ENCODE peak calls at places on chromosomes 6 and 20, in eight cellular contexts. O is esophagus muscularis mucosa, W is A549, R is HCT116, V is lower leg skin, Q is heart left ventricle, T is breast epithelium, G is ovary. C is an unnamed sample.

GRCh38 chr6:159451051-159451450 is 242.0 kb downstream of the SOD2 start:
- DNase-seq in O (no peak), W (no peak), R (no peak), V (no peak), Q (no peak), T (no peak), G (no peak), C (no peak)

GRCh38 chr6:2103644-2104523 is 141.5 kb downstream of the GMDS start:
- DNase-seq in O (no peak), W (peak), R (peak), V (no peak), Q (no peak), T (no peak), G (no peak), C (peak)

GRCh38 chr6:44057931-44058616 is 69.2 kb downstream of the MRPL14 start:
- DNase-seq in O (no peak), W (no peak), R (no peak), V (no peak), Q (no peak), T (no peak), G (no peak), C (no peak)

GRCh38 chr6:85747093-85747492 is 104.4 kb upstream of the SYNCRIP start:
- DNase-seq in O (no peak), W (no peak), R (no peak), V (no peak), Q (no peak), T (no peak), G (no peak), C (no peak)

GRCh38 chr6:37717836-37718251 is 20.2 kb upstream of the MDGA1 start:
- DNase-seq in O (no peak), W (peak), R (no peak), V (no peak), Q (no peak), T (no peak), G (no peak), C (no peak)

GRCh38 chr20:62201173-62202082 is 18.6 kb downstream of the MTG2 start:
- DNase-seq in O (no peak), W (no peak), R (no peak), V (no peak), Q (peak), T (no peak), G (no peak), C (no peak)

GRCh38 chr6:14210663-14211595 is 93.4 kb downstream of the CD83 start:
- DNase-seq in O (peak), W (peak), R (peak), V (peak), Q (peak), T (peak), G (peak), C (peak)

GRCh38 chr6:75275067-75275466 is 9.5 kb downstream of the TMEM30A start:
- DNase-seq in O (no peak), W (peak), R (no peak), V (no peak), Q (no peak), T (no peak), G (no peak), C (no peak)

GRCh38 chr20:4864292-4864691 is 137.0 kb downstream of the SLC23A2 start:
- DNase-seq in O (no peak), W (peak), R (no peak), V (no peak), Q (no peak), T (no peak), G (no peak), C (no peak)

GRCh38 chr6:30156262-30156599 is 4.8 kb downstream of the TRIM10 start:
- DNase-seq in O (peak), W (peak), R (peak), V (no peak), Q (peak), T (no peak), G (no peak), C (no peak)

GRCh38 chr6:10393544-10394225 is 21.2 kb downstream of the TFAP2A start:
- DNase-seq in O (no peak), W (no peak), R (no peak), V (no peak), Q (no peak), T (no peak), G (no peak), C (no peak)

GRCh38 chr6:110282412-110282811 is 75.7 kb downstream of the METTL24 start:
- DNase-seq in O (no peak), W (no peak), R (no peak), V (no peak), Q (no peak), T (no peak), G (no peak), C (no peak)

GRCh38 chr6:96015791-96016776 is at the start of gene FUT9:
- DNase-seq in O (no peak), W (no peak), R (no peak), V (no peak), Q (peak), T (no peak), G (no peak), C (no peak)

GRCh38 chr6:56643379-56644089 is 845 bp upstream of the DST start:
- DNase-seq in O (no peak), W (no peak), R (no peak), V (no peak), Q (no peak), T (no peak), G (no peak), C (no peak)

GRCh38 chr20:13458860-13459451 is 179.8 kb downstream of the TASP1 start:
- DNase-seq in O (no peak), W (peak), R (peak), V (no peak), Q (no peak), T (no peak), G (no peak), C (peak)

GRCh38 chr6:126091507-126091906 is 105.2 kb downstream of the TRMT11 start:
- DNase-seq in O (peak), W (no peak), R (no peak), V (no peak), Q (no peak), T (no peak), G (no peak), C (no peak)

GRCh38 chr20:24723953-24724352 is 225.1 kb upstream of the CST7 start:
- DNase-seq in O (peak), W (no peak), R (no peak), V (peak), Q (no peak), T (no peak), G (no peak), C (no peak)

GRCh38 chr6:10369896-10370295 is 45.0 kb downstream of the TFAP2A start:
- DNase-seq in O (no peak), W (peak), R (no peak), V (no peak), Q (no peak), T (no peak), G (no peak), C (no peak)

GRCh38 chr6:130964289-130964688 is 98.8 kb downstream of the EPB41L2 start:
- DNase-seq in O (no peak), W (no peak), R (no peak), V (no peak), Q (no peak), T (no peak), G (no peak), C (no peak)

GRCh38 chr6:13432526-13433218 is 54.7 kb downstream of the GFOD1 start:
- DNase-seq in O (no peak), W (no peak), R (no peak), V (no peak), Q (no peak), T (no peak), G (no peak), C (no peak)

GRCh38 chr20:53934421-53935352 is 135.7 kb downstream of the BCAS1 start:
- DNase-seq in O (no peak), W (peak), R (no peak), V (no peak), Q (peak), T (no peak), G (peak), C (peak)

GRCh38 chr6:112203577-112204349 is 50.6 kb downstream of the LAMA4 start:
- DNase-seq in O (no peak), W (peak), R (peak), V (no peak), Q (no peak), T (no peak), G (no peak), C (no peak)

GRCh38 chr6:163608060-163608752 is 193.7 kb downstream of the QKI start:
- DNase-seq in O (no peak), W (no peak), R (no peak), V (peak), Q (no peak), T (no peak), G (no peak), C (no peak)

GRCh38 chr20:10645205-10645570 is 28.6 kb downstream of the JAG1 start:
- DNase-seq in O (no peak), W (no peak), R (no peak), V (no peak), Q (no peak), T (no peak), G (no peak), C (no peak)

GRCh38 chr20:58659841-58660240 is 8.8 kb downstream of the STX16 start:
- DNase-seq in O (peak), W (no peak), R (no peak), V (no peak), Q (no peak), T (no peak), G (no peak), C (no peak)

GRCh38 chr6:48068326-48069191 is 42.4 kb downstream of the PTCHD4 start:
- DNase-seq in O (no peak), W (no peak), R (no peak), V (no peak), Q (no peak), T (no peak), G (no peak), C (no peak)

GRCh38 chr6:169452117-169452868 is 198.6 kb upstream of the THBS2 start:
- DNase-seq in O (no peak), W (no peak), R (peak), V (peak), Q (peak), T (peak), G (peak), C (no peak)

GRCh38 chr6:118893882-118894424 is at the start of gene ASF1A:
- DNase-seq in O (peak), W (peak), R (peak), V (peak), Q (peak), T (peak), G (peak), C (peak)

GRCh38 chr6:118893095-118893881 is 664 bp upstream of the ASF1A start:
- DNase-seq in O (no peak), W (peak), R (no peak), V (no peak), Q (no peak), T (no peak), G (no peak), C (peak)

GRCh38 chr6:118889163-118889562 is 4.8 kb upstream of the ASF1A start:
- DNase-seq in O (no peak), W (no peak), R (no peak), V (no peak), Q (no peak), T (no peak), G (no peak), C (no peak)

GRCh38 chr6:118892248-118893094 is 1.5 kb upstream of the ASF1A start:
- DNase-seq in O (no peak), W (no peak), R (no peak), V (no peak), Q (no peak), T (no peak), G (no peak), C (peak)

DNA sequence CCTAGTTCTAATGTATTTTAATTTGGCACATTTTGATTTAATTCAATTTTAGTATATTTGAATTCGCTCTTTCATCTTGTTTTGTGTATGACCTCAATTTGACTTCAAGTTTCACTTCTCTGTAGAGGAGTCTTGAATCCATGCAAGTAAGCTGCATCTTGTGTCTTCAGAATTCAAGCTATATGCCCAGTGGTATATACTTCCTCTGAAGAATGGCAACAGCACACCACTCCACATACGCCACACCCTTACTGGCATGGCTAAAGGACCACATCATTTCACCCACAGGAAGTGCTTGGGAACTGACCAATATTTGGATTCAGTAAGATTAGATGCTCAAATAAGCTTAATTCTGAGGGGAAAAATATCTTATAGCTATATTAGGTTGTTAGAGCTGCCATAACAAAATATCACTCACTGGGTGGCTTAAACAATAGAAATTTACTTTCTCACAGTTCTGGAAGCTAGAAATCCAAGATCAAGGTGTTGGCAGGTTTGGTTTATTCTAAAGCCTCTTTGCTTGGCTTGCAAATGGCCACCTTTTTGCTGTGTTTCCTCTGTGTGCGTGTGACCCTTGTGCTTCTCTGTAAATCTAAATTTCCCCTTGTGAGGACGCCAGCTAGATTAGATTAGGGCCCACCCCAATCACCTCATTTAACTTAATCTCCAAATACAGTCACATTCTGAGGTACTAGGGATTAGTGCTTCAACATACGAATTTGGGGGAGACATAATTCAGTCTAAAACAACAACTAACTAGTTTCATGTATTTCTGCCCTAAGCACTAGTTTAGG is 2.8 kb upstream of the ASF1A start:
- DNase-seq in O (no peak), W (no peak), R (no peak), V (no peak), Q (no peak), T (no peak), G (no peak), C (peak)
- TF ChIP-seq POLR2A in O (no peak), W (no peak), R (no peak), V (no peak), Q (no peak), T (no peak), G (no peak), C (no peak)

GRCh38 chr6:99393698-99394531 is at the start of gene COQ3:
- DNase-seq in O (no peak), W (peak), R (peak), V (peak), Q (peak), T (peak), G (peak), C (peak)
- TF ChIP-seq POLR2A in O (no peak), W (peak), R (peak), V (no peak), Q (peak), T (no peak), G (no peak), C (peak)

DNA sequence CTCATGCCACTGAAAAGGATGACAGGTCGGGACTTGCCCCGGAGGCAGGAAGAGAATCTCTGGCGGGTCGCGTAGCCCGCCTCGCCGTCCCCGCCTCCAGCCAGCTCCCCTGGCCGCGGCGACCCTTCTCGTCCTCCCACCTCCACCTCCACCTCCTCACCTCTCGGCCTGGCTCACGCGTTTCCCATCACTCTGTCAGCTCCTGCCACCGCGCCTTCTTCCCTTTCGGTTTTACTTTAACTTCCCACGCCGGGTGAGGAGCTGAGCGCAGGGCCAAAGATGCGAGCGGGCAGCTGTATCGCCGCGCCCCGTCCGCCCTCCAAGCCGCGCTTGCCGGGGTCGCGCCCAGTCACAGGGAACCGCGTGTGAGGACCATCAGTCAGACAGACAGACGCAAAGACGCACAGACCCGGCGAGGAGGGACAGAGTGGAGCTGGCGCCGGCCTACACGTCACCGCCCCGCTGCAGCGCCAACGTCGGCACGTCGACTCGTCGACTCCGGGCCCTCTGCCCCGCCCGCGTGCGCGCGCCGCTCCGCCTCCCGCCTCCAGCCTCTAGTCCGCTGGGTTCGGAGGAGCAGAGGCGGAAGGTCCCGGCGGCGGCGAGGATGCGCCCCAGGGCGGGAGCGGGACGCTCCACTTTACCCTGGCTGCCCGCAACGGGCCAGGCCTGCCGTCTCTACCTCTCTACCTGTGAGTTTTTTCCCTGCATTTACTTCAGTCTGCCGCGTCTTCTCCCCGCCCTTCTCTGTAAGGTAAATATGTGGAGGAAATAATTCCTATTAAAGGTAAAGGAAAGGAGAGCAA is at the start of gene ASCC3:
- DNase-seq in O (peak), W (peak), R (peak), V (peak), Q (peak), T (peak), G (peak), C (peak)
- TF ChIP-seq POLR2A in O (no peak), W (peak), R (peak), V (no peak), Q (peak), T (peak), G (peak), C (peak)

DNA sequence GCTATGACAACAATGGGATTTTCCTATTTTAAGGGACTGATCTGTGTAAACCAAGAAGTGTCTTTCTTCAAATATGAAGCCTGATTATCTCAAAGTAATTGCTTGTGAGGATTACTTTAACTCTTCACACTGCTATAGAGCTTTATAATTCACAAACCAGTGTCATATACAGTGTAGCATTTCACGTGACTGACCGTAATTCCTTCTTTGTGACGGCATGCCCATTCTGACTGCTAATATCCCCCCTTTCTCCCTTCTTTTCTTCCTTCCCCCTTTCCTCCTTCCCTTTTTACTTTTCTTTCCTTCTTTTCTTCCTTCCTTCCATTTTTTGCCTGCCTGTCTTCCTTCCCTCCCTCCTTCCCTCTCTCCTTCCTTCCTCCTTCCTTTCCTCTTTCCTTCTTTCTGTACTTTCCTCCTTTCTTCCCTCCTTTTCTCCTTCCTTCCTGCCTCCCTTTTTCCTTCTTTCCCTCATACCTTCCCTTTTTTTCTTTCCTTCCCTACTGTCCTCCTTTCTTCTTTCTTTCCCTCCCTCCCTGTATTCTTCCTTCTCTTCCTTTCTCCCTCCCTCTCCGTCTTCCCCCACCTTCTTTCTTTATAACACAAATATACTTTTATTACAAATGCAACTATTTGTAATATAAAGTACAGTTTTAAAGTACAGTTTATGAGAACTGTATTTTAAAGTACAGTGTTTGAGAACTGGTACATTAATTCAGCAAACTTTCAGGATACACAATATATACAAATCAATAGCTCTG is 75.0 kb upstream of the EXOC2 start:
- DNase-seq in O (peak), W (no peak), R (no peak), V (no peak), Q (no peak), T (no peak), G (no peak), C (no peak)
- TF ChIP-seq POLR2A in O (no peak), W (no peak), R (no peak), V (no peak), Q (no peak), T (no peak), G (no peak), C (no peak)

DNA sequence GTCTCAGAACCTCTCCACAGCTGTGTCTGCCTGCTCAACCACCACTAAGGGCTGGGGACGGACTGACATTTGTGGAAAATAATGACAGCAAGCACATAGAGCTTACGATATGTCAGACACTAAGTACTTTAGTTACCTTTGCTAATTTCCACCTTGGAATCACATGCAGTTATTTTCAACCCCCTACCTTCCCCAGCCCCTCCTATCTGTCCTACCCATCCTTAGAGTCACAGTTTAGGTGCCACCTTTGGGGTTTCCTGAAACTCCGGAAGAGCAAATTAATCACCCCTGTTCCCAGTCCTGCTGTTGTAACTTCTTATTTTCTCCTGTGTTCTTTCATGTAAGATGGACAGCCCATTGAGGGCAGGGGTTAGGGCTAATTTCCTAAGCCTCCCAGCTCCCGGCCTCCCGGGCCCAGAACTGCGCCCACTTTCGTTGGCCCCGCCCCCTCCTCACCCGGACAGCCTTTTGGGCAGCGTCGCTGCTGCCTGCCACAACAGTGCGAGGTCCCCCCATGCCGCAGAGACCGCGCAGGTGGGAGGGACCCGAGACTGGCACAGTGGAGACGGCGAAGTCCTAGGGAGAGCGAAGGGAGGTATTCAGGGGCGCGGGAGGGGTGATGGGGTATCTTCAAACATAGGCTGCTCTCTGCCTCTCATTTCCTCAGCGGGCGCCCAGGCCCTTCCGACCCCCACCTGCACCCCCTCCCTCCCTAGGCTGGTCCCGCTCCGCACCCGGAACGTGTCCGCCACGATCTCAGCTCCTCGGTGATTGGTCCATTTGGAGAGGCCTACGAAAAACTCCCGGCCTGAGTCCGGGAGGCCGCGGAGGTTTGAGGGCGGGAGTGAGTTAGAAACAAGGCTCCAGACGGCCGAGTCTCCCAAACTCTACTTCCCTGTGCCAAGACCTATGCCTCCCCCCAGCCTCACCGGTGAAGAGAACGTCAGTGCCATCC is 1.1 kb downstream of the DDAH2 start:
- DNase-seq in O (no peak), W (no peak), R (no peak), V (no peak), Q (no peak), T (no peak), G (peak), C (no peak)
- TF ChIP-seq POLR2A in O (no peak), W (no peak), R (no peak), V (no peak), Q (no peak), T (no peak), G (no peak), C (no peak)

C was measured in erythroblast.